ENCODE peak calls at places on chromosomes 5 and 9, in ten cellular contexts. One of them, this sample, is unnamed.
A peak's percentile ranks its signal among the peaks of the same experiment; 100 is the strongest.

GRCh38 chr5:72110401-72111013 is 3.2 kb downstream of the MAP1B start:
- DNase-seq in prostate gland: no peak
- DNase-seq in fibroblast of pulmonary artery: no peak
- DNase-seq in breast epithelium: no peak
- DNase-seq in AG09309: no peak
- DNase-seq in NB4: no peak
- DNase-seq in dorsolateral prefrontal cortex: peak; percentile 11
- DNase-seq in body of pancreas: no peak
- DNase-seq in HCT116: no peak
- DNase-seq in lower leg skin: no peak
- DNase-seq in this sample: no peak

GRCh38 chr9:126614455-126615248 is 924 bp downstream of the LMX1B start:
- DNase-seq in body of pancreas: no peak
- DNase-seq in dorsolateral prefrontal cortex: no peak
- DNase-seq in breast epithelium: no peak
- DNase-seq in fibroblast of pulmonary artery: no peak
- DNase-seq in NB4: no peak
- DNase-seq in AG09309: no peak
- DNase-seq in lower leg skin: no peak
- DNase-seq in HCT116: no peak
- DNase-seq in prostate gland: no peak
- DNase-seq in this sample: no peak

GRCh38 chr5:163498886-163499285 is 6.5 kb upstream of the MAT2B start:
- DNase-seq in dorsolateral prefrontal cortex: no peak
- DNase-seq in breast epithelium: no peak
- DNase-seq in AG09309: no peak
- DNase-seq in HCT116: no peak
- DNase-seq in NB4: no peak
- DNase-seq in fibroblast of pulmonary artery: peak; percentile 80
- DNase-seq in body of pancreas: no peak
- DNase-seq in lower leg skin: no peak
- DNase-seq in prostate gland: no peak
- DNase-seq in this sample: peak; percentile 86

GRCh38 chr5:170563808-170564207 is 60.0 kb downstream of the KCNIP1 start:
- DNase-seq in dorsolateral prefrontal cortex: no peak
- DNase-seq in body of pancreas: no peak
- DNase-seq in AG09309: no peak
- DNase-seq in NB4: no peak
- DNase-seq in prostate gland: no peak
- DNase-seq in lower leg skin: no peak
- DNase-seq in breast epithelium: no peak
- DNase-seq in fibroblast of pulmonary artery: no peak
- DNase-seq in HCT116: no peak
- DNase-seq in this sample: no peak

GRCh38 chr9:126417007-126417406 is 90.4 kb downstream of the MVB12B start:
- DNase-seq in NB4: no peak
- DNase-seq in prostate gland: no peak
- DNase-seq in fibroblast of pulmonary artery: no peak
- DNase-seq in body of pancreas: no peak
- DNase-seq in HCT116: peak; percentile 35
- DNase-seq in AG09309: no peak
- DNase-seq in lower leg skin: no peak
- DNase-seq in dorsolateral prefrontal cortex: no peak
- DNase-seq in breast epithelium: no peak
- DNase-seq in this sample: no peak

GRCh38 chr9:133917407-133917806 is 74.7 kb downstream of the VAV2 start:
- DNase-seq in body of pancreas: no peak
- DNase-seq in breast epithelium: no peak
- DNase-seq in dorsolateral prefrontal cortex: no peak
- DNase-seq in lower leg skin: no peak
- DNase-seq in AG09309: no peak
- DNase-seq in fibroblast of pulmonary artery: no peak
- DNase-seq in HCT116: no peak
- DNase-seq in prostate gland: no peak
- DNase-seq in NB4: no peak
- DNase-seq in this sample: no peak

GRCh38 chr5:27450607-27451006 is 412.2 kb upstream of the CDH9 start:
- DNase-seq in NB4: no peak
- DNase-seq in lower leg skin: no peak
- DNase-seq in HCT116: no peak
- DNase-seq in breast epithelium: no peak
- DNase-seq in body of pancreas: no peak
- DNase-seq in fibroblast of pulmonary artery: peak; percentile 20
- DNase-seq in AG09309: no peak
- DNase-seq in dorsolateral prefrontal cortex: no peak
- DNase-seq in prostate gland: no peak
- DNase-seq in this sample: peak; percentile 50

GRCh38 chr5:74105126-74105780 is 479.3 kb downstream of the ARHGEF28 start:
- DNase-seq in lower leg skin: no peak
- DNase-seq in dorsolateral prefrontal cortex: no peak
- DNase-seq in NB4: no peak
- DNase-seq in fibroblast of pulmonary artery: no peak
- DNase-seq in body of pancreas: peak; percentile 17
- DNase-seq in AG09309: no peak
- DNase-seq in breast epithelium: no peak
- DNase-seq in HCT116: no peak
- DNase-seq in prostate gland: no peak
- DNase-seq in this sample: no peak

GRCh38 chr9:93231121-93231694 is 47.3 kb downstream of the WNK2 start:
- DNase-seq in NB4: peak; percentile 52
- DNase-seq in lower leg skin: no peak
- DNase-seq in dorsolateral prefrontal cortex: peak; percentile 33
- DNase-seq in AG09309: no peak
- DNase-seq in HCT116: no peak
- DNase-seq in breast epithelium: peak; percentile 81
- DNase-seq in body of pancreas: peak; percentile 90
- DNase-seq in prostate gland: peak; percentile 25
- DNase-seq in fibroblast of pulmonary artery: no peak
- DNase-seq in this sample: no peak

GRCh38 chr5:54295658-54296276 is 14.6 kb downstream of the ARL15 start:
- DNase-seq in HCT116: no peak
- DNase-seq in AG09309: no peak
- DNase-seq in dorsolateral prefrontal cortex: no peak
- DNase-seq in lower leg skin: no peak
- DNase-seq in breast epithelium: no peak
- DNase-seq in prostate gland: no peak
- DNase-seq in NB4: peak; percentile 7
- DNase-seq in body of pancreas: no peak
- DNase-seq in fibroblast of pulmonary artery: no peak
- DNase-seq in this sample: no peak

GRCh38 chr5:82174128-82174918 is 103.8 kb downstream of the RPS23 start:
- DNase-seq in body of pancreas: peak; percentile 74
- DNase-seq in lower leg skin: peak; percentile 34
- DNase-seq in fibroblast of pulmonary artery: peak; percentile 70
- DNase-seq in AG09309: peak; percentile 71
- DNase-seq in breast epithelium: no peak
- DNase-seq in dorsolateral prefrontal cortex: peak; percentile 32
- DNase-seq in HCT116: peak; percentile 60
- DNase-seq in NB4: peak; percentile 75
- DNase-seq in prostate gland: no peak
- DNase-seq in this sample: peak; percentile 84

GRCh38 chr9:107707915-107708441 is 218.4 kb upstream of the KLF4 start:
- DNase-seq in breast epithelium: no peak
- DNase-seq in AG09309: no peak
- DNase-seq in dorsolateral prefrontal cortex: no peak
- DNase-seq in body of pancreas: no peak
- DNase-seq in NB4: peak; percentile 67
- DNase-seq in prostate gland: no peak
- DNase-seq in fibroblast of pulmonary artery: peak; percentile 49
- DNase-seq in HCT116: no peak
- DNase-seq in lower leg skin: no peak
- DNase-seq in this sample: peak; percentile 37
- H3K4me3 ChIP-seq in breast epithelium: no peak overlapping the region
- H3K4me3 ChIP-seq in AG09309: no peak overlapping the region
- H3K4me3 ChIP-seq in dorsolateral prefrontal cortex: no peak overlapping the region
- H3K4me3 ChIP-seq in body of pancreas: no peak overlapping the region
- H3K4me3 ChIP-seq in NB4: no peak overlapping the region
- H3K4me3 ChIP-seq in prostate gland: no peak overlapping the region
- H3K4me3 ChIP-seq in fibroblast of pulmonary artery: no peak overlapping the region
- H3K4me3 ChIP-seq in HCT116: no peak overlapping the region
- H3K4me3 ChIP-seq in lower leg skin: no peak overlapping the region
- H3K4me3 ChIP-seq in this sample: no peak overlapping the region

DNA sequence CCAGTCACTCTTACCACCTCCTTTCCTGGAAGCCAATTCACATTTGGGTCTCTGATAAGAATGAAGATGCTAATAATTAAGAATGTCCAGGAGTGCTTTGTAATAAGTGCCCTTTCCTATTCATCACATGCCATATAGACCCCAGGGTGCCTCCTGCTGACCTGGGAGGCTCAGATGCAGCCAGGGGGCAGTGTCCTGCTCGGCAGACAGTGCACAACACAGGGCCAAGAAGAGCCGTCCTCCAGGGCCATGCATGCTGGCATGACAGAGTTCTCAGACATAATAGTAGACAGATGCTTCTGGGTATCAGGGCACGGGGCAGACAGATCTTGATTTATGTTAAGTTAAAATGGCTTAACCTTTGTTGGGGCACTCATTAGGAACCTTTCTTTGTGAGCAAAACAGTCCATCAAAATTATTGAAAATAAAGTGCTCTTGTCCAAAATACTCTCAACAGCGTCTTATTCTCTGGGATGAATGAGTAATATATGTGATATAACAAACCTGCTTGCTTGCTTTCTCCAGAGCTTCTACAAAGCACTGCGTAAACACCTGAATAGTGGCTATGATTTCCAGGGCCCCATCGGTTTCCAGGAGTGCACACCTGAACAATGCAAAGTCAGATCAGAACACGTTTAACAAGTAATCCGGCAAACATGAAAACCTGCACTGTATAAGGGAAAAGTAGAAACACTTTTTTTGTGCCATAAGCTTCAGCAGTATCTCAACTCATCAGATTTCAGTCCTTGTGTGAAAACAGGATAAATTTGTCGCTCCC is 192.7 kb downstream of the FANCC start:
- DNase-seq in lower leg skin: no peak
- DNase-seq in prostate gland: peak; percentile 67
- DNase-seq in AG09309: no peak
- DNase-seq in body of pancreas: no peak
- DNase-seq in breast epithelium: no peak
- DNase-seq in dorsolateral prefrontal cortex: no peak
- DNase-seq in HCT116: no peak
- DNase-seq in fibroblast of pulmonary artery: no peak
- DNase-seq in NB4: no peak
- DNase-seq in this sample: no peak
- TF ChIP-seq CTCF in lower leg skin: no peak
- TF ChIP-seq CTCF in prostate gland: no peak
- TF ChIP-seq CTCF in AG09309: peak; percentile 36
- TF ChIP-seq CTCF in body of pancreas: peak; percentile 28
- TF ChIP-seq CTCF in breast epithelium: no peak
- TF ChIP-seq CTCF in dorsolateral prefrontal cortex: peak; percentile 57
- TF ChIP-seq CTCF in HCT116: peak; percentile 54
- TF ChIP-seq CTCF in fibroblast of pulmonary artery: peak; percentile 7
- TF ChIP-seq CTCF in NB4: peak; percentile 16
- TF ChIP-seq CTCF in this sample: peak; percentile 30

GRCh38 chr9:135701067-135701967 is 668 bp upstream of the KCNT1 start:
- DNase-seq in prostate gland: no peak
- DNase-seq in NB4: peak; percentile 26
- DNase-seq in AG09309: no peak
- DNase-seq in fibroblast of pulmonary artery: no peak
- DNase-seq in breast epithelium: no peak
- DNase-seq in body of pancreas: no peak
- DNase-seq in lower leg skin: no peak
- DNase-seq in HCT116: no peak
- DNase-seq in dorsolateral prefrontal cortex: no peak
- DNase-seq in this sample: no peak
- H3K4me3 ChIP-seq in prostate gland: no peak overlapping the region
- H3K4me3 ChIP-seq in NB4: no peak overlapping the region
- H3K4me3 ChIP-seq in AG09309: no peak overlapping the region
- H3K4me3 ChIP-seq in fibroblast of pulmonary artery: no peak overlapping the region
- H3K4me3 ChIP-seq in breast epithelium: peak overlapping the region; percentile 48
- H3K4me3 ChIP-seq in body of pancreas: no peak overlapping the region
- H3K4me3 ChIP-seq in lower leg skin: no peak overlapping the region
- H3K4me3 ChIP-seq in HCT116: peak overlapping the region; percentile 16
- H3K4me3 ChIP-seq in dorsolateral prefrontal cortex: peak overlapping the region; percentile 44
- H3K4me3 ChIP-seq in this sample: no peak overlapping the region

GRCh38 chr5:175874462-175875139 is 3.2 kb downstream of the CPLX2 start:
- DNase-seq in NB4: no peak
- DNase-seq in body of pancreas: no peak
- DNase-seq in prostate gland: no peak
- DNase-seq in breast epithelium: no peak
- DNase-seq in fibroblast of pulmonary artery: no peak
- DNase-seq in HCT116: no peak
- DNase-seq in dorsolateral prefrontal cortex: no peak
- DNase-seq in lower leg skin: no peak
- DNase-seq in AG09309: no peak
- DNase-seq in this sample: no peak

GRCh38 chr5:175870820-175871447 is 444 bp upstream of the CPLX2 start:
- DNase-seq in NB4: no peak
- DNase-seq in lower leg skin: no peak
- DNase-seq in AG09309: no peak
- DNase-seq in prostate gland: no peak
- DNase-seq in dorsolateral prefrontal cortex: no peak
- DNase-seq in fibroblast of pulmonary artery: no peak
- DNase-seq in HCT116: no peak
- DNase-seq in body of pancreas: no peak
- DNase-seq in breast epithelium: no peak
- DNase-seq in this sample: no peak

GRCh38 chr5:175872287-175873089 is 1.1 kb downstream of the CPLX2 start:
- DNase-seq in dorsolateral prefrontal cortex: no peak
- DNase-seq in fibroblast of pulmonary artery: no peak
- DNase-seq in AG09309: no peak
- DNase-seq in breast epithelium: no peak
- DNase-seq in prostate gland: no peak
- DNase-seq in lower leg skin: no peak
- DNase-seq in body of pancreas: no peak
- DNase-seq in HCT116: no peak
- DNase-seq in NB4: peak; percentile 73
- DNase-seq in this sample: no peak

GRCh38 chr5:175876107-175876506 is 4.7 kb downstream of the CPLX2 start:
- DNase-seq in dorsolateral prefrontal cortex: no peak
- DNase-seq in NB4: no peak
- DNase-seq in body of pancreas: no peak
- DNase-seq in lower leg skin: no peak
- DNase-seq in prostate gland: no peak
- DNase-seq in HCT116: no peak
- DNase-seq in breast epithelium: no peak
- DNase-seq in AG09309: no peak
- DNase-seq in fibroblast of pulmonary artery: no peak
- DNase-seq in this sample: no peak

DNA sequence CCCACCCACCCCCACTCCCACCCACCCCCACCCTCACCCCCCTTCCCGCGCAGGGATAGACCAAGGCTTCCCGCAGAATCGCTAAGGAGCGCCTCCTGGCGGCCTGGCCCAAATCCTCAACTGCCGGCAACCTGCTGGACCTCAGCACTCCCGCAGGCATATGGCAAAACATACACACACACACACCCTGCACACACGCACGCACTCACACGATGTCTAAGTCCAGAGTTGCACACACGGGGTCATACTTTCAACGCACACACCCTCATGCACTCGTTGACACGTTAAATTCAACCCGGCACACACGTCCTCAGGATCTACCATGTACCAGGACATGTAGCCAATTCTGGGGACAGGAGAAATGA is 1.7 kb downstream of the CPLX2 start:
- DNase-seq in HCT116: no peak
- DNase-seq in fibroblast of pulmonary artery: no peak
- DNase-seq in body of pancreas: no peak
- DNase-seq in AG09309: no peak
- DNase-seq in breast epithelium: no peak
- DNase-seq in dorsolateral prefrontal cortex: peak; percentile 64
- DNase-seq in NB4: peak; percentile 49
- DNase-seq in prostate gland: no peak
- DNase-seq in lower leg skin: no peak
- DNase-seq in this sample: peak; percentile 4
- TF ChIP-seq CTCF in HCT116: no peak
- TF ChIP-seq CTCF in fibroblast of pulmonary artery: peak; percentile 13
- TF ChIP-seq CTCF in body of pancreas: no peak
- TF ChIP-seq CTCF in AG09309: peak; percentile 17
- TF ChIP-seq CTCF in breast epithelium: no peak
- TF ChIP-seq CTCF in dorsolateral prefrontal cortex: no peak
- TF ChIP-seq CTCF in NB4: peak; percentile 50
- TF ChIP-seq CTCF in prostate gland: no peak
- TF ChIP-seq CTCF in lower leg skin: no peak
- TF ChIP-seq CTCF in this sample: peak; percentile 43

This sample was measured in choroid plexus epithelial cell.